ENCODE peak calls at places on chromosomes 5 and 9, in four cellular contexts. P, W, K and Q are unnamed samples.

GRCh38 chr9:95852059-95853032 is 23.1 kb upstream of the ERCC6L2 start:
- DNase-seq in P (no peak), K (peak; percentile 23), W (peak; percentile 90), Q (peak; percentile 39)

GRCh38 chr5:36156124-36156601 is 4.3 kb downstream of the SKP2 start:
- DNase-seq in K (no peak), W (peak; percentile 95), P (no peak), Q (no peak)

GRCh38 chr5:141732417-141732816 is 50.4 kb upstream of the ARAP3 start:
- DNase-seq in K (no peak), W (no peak), P (no peak), Q (no peak)

GRCh38 chr5:4563400-4563799 is 576.7 kb upstream of the ADAMTS16 start:
- DNase-seq in K (no peak), P (no peak), W (peak; percentile 36), Q (no peak)

GRCh38 chr9:99828417-99829176 is 6.9 kb downstream of the NR4A3 start:
- DNase-seq in W (no peak), P (no peak), K (no peak), Q (no peak)

GRCh38 chr5:68593211-68593701 is 377.7 kb downstream of the PIK3R1 start:
- DNase-seq in K (no peak), W (peak; percentile 5), P (no peak), Q (peak; percentile 1)

GRCh38 chr5:127076730-127077129 is 3.4 kb upstream of the C5orf63 start:
- DNase-seq in W (peak; percentile 40), P (peak; percentile 49), K (no peak), Q (no peak)

GRCh38 chr5:142245776-142246175 is 79.0 kb downstream of the SPRY4 start:
- DNase-seq in K (peak; percentile 42), P (no peak), W (peak; percentile 50), Q (no peak)

GRCh38 chr5:133113331-133114061 is 61.7 kb downstream of the HSPA4 start:
- DNase-seq in K (no peak), W (peak; percentile 48), P (no peak), Q (peak; percentile 87)